ENCODE peak calls at places on chromosomes 4 and X, in nine cellular contexts. E is astrocyte, L is A673, M is PC-3, O is endodermal cell, K is OCI-LY7, J is left lung, B is uterus, T is H9. H is an unnamed sample.

GRCh38 chrX:54479471-54480122 is 16.4 kb downstream of the FGD1 start:
- DNase-seq in M (no peak), T (peak; percentile 68), L (no peak), K (peak; percentile 82), B (no peak), E (no peak), O (peak; percentile 83), J (no peak), H (no peak)

GRCh38 chr4:55038176-55038890 is 87.1 kb downstream of the KDR start:
- DNase-seq in L (no peak), E (peak; percentile 21), K (no peak), M (peak; percentile 62), O (no peak), T (no peak), B (peak; percentile 74), J (no peak), H (no peak)

GRCh38 chr4:139229534-139230039 is 50.4 kb downstream of the MGARP start:
- DNase-seq in E (peak; percentile 36), L (peak; percentile 78), T (no peak), B (no peak), J (no peak), O (no peak), M (peak; percentile 62), K (peak; percentile 75), H (no peak)

GRCh38 chr4:166435449-166435848 is 562.4 kb downstream of the TLL1 start:
- DNase-seq in O (no peak), K (no peak), M (peak; percentile 94), B (no peak), L (no peak), T (no peak), E (peak; percentile 96), J (no peak), H (no peak)

GRCh38 chrX:39935414-39936064 is 162.2 kb downstream of the BCOR start:
- DNase-seq in T (peak; percentile 55), M (no peak), O (peak; percentile 83), B (no peak), E (peak; percentile 18), K (no peak), L (no peak), J (no peak), H (no peak)

GRCh38 chr4:177484613-177485021 is 42.4 kb upstream of the AGA start:
- DNase-seq in L (no peak), K (no peak), M (peak; percentile 59), E (peak; percentile 99), B (no peak), J (no peak), O (no peak), T (no peak), H (no peak)

GRCh38 chr4:53489279-53489889 is 101.9 kb downstream of the LNX1 start:
- DNase-seq in O (no peak), K (no peak), T (no peak), L (no peak), B (no peak), M (peak; percentile 57), E (no peak), J (no peak), H (no peak)

GRCh38 chrX:49106930-49107329 is 16.6 kb downstream of the GPKOW start:
- DNase-seq in M (peak; percentile 34), E (peak; percentile 26), O (peak; percentile 59), L (peak; percentile 47), J (no peak), B (no peak), T (peak; percentile 35), K (peak; percentile 24), H (peak; percentile 1)

GRCh38 chr4:168564024-168564423 is 67.2 kb downstream of the PALLD start:
- DNase-seq in L (no peak), B (no peak), M (no peak), E (no peak), O (no peak), T (no peak), K (no peak), J (no peak), H (no peak)

GRCh38 chr4:91256043-91256442 is 1047.7 kb upstream of the GRID2 start:
- DNase-seq in O (peak; percentile 77), J (no peak), T (peak; percentile 49), L (no peak), B (no peak), K (no peak), E (no peak), M (no peak), H (no peak)

GRCh38 chr4:165378763-165379631 is at the start of gene CPE:
- DNase-seq in K (no peak), B (peak; percentile 72), O (peak; percentile 90), E (peak; percentile 61), J (peak; percentile 89), M (peak; percentile 80), T (peak; percentile 68), L (peak; percentile 88), H (peak; percentile 32)

GRCh38 chrX:2662586-2662985 is 28.5 kb upstream of the CD99 start:
- DNase-seq in K (no peak), E (no peak), B (no peak), M (no peak), L (no peak), J (no peak), O (no peak), T (no peak), H (no peak)

GRCh38 chrX:2658585-2659292 is 32.4 kb upstream of the CD99 start:
- DNase-seq in T (no peak), K (peak; percentile 35), L (no peak), J (no peak), B (no peak), O (no peak), M (no peak), E (no peak), H (no peak)

GRCh38 chrX:2666491-2666890 is 24.6 kb upstream of the CD99 start:
- DNase-seq in K (no peak), J (no peak), M (no peak), B (no peak), L (no peak), E (no peak), T (no peak), O (no peak), H (no peak)

GRCh38 chrX:2665387-2666304 is 25.4 kb upstream of the CD99 start:
- DNase-seq in B (no peak), E (no peak), K (no peak), O (no peak), T (no peak), M (no peak), J (no peak), L (peak; percentile 52), H (no peak)

DNA sequence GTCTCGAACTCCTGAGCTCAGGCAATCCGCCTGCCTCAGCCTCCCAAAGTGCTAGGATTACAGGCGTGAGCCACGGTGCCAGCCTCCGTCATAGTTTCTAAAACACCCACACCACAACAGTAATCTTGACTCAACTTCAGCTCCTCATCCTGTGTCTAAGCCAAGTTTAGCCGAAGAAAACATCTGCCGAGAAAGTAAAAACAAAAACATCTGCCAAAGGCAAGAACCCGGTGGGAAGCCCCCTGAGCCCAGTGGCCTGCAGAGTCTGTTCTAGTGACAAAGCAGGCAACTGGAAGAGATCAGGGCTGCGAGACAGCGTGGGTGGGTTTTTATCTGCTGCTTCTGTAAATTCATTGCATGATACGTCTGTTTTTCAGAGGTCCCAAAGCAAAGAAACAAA is 26.6 kb upstream of the CD99 start:
- DNase-seq in E (peak; percentile 76), K (no peak), L (peak; percentile 92), J (no peak), O (no peak), T (no peak), B (peak; percentile 38), M (no peak), H (no peak)
- H3K27ac ChIP-seq in E (no peak overlapping the region), K (no peak overlapping the region), L (peak overlapping the region; percentile 88), J (no peak overlapping the region), O (no peak overlapping the region), T (no peak overlapping the region), B (peak overlapping the region; percentile 41), M (no peak overlapping the region), H (no peak overlapping the region)

GRCh38 chr4:17587094-17587822 is 10.3 kb downstream of the LAP3 start:
- DNase-seq in M (no peak), E (no peak), T (no peak), B (no peak), J (no peak), L (no peak), K (no peak), O (no peak), H (no peak)
- H3K27ac ChIP-seq in M (no peak overlapping the region), E (no peak overlapping the region), T (no peak overlapping the region), B (no peak overlapping the region), J (no peak overlapping the region), L (no peak overlapping the region), K (no peak overlapping the region), O (no peak overlapping the region), H (peak overlapping the region; percentile 37)

DNA sequence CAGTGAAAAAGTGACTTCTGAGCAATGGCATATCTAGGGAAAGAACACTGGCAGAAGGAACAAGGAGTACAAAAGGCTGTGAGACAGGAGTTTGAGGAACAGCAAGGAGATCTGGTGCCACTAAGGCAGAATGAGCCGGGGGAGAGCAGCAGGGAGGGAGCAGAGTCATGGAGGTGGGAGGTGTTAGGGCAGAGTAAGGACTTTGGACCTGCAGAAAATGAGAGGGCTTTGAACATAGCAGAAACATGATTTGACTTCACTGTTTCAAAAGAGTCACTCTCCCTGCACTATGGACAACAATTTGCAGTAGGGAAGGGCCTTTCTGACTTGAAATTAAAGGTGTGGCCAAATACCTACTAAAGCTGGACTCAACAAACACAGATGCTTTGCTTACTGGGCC is 356.2 kb downstream of the ADGRL3 start:
- DNase-seq in E (peak; percentile 6), K (no peak), O (no peak), T (no peak), B (no peak), J (no peak), M (no peak), L (no peak), H (no peak)
- H3K27ac ChIP-seq in E (peak overlapping the region; percentile 60), K (no peak overlapping the region), O (peak overlapping the region; percentile 54), T (no peak overlapping the region), B (peak overlapping the region; percentile 54), J (no peak overlapping the region), M (peak overlapping the region; percentile 44), L (no peak overlapping the region), H (no peak overlapping the region)

DNA sequence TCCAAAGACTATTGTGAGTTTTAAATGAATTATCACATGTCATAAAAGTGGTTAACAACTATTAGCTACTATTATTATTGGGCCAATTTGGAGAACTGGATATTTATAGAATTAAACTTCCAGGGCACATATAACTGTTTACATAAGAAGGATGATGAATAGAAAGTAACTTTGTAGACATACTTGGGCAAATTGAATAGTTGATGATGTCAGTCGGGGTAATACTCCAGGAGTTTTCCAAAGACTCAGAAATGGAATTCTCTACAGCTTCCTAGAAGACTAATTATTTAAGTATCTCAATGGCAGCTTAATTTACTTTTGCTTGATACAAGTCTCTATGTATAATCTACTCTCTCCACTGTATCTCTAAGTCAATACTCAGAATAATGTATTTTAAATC is 4.9 kb upstream of the SLAIN2 start:
- DNase-seq in J (no peak), K (no peak), E (no peak), T (no peak), M (no peak), O (no peak), L (no peak), B (no peak), H (no peak)
- H3K27ac ChIP-seq in J (no peak overlapping the region), K (no peak overlapping the region), E (no peak overlapping the region), T (no peak overlapping the region), M (no peak overlapping the region), O (no peak overlapping the region), L (no peak overlapping the region), B (no peak overlapping the region), H (no peak overlapping the region)

GRCh38 chr4:84690481-84690880 is 107.6 kb downstream of the CDS1 start:
- DNase-seq in B (no peak), L (no peak), M (peak; percentile 67), T (no peak), K (no peak), O (no peak), J (no peak), E (no peak), H (no peak)
- H3K27ac ChIP-seq in B (no peak overlapping the region), L (no peak overlapping the region), M (peak overlapping the region; percentile 99), T (no peak overlapping the region), K (no peak overlapping the region), O (no peak overlapping the region), J (peak overlapping the region; percentile 67), E (peak overlapping the region; percentile 73), H (no peak overlapping the region)

H was measured in substantia nigra.